ENCODE peak calls at places on chromosomes 7 and 10, in ten cellular contexts. C is activated naive CD4-positive, alpha-beta T cell; H is uterus; W is foreskin fibroblast; Q is posterior cingulate gyrus; G is H9; V is SK-N-SH; O is hepatocyte; K is thoracic aorta; D is hypothalamus. R is an unnamed sample.

GRCh38 chr10:4058514-4059029 is 273.6 kb upstream of the KLF6 start:
- DNase-seq in C (no peak), H (no peak), W (no peak), Q (no peak), G (no peak), V (no peak), O (no peak), K (no peak), D (no peak), R (no peak)

GRCh38 chr10:13942030-13942429 is 355.3 kb downstream of the PRPF18 start:
- DNase-seq in C (no peak), H (no peak), W (no peak), Q (no peak), G (no peak), V (no peak), O (no peak), K (no peak), D (no peak), R (no peak)

GRCh38 chr7:48424731-48425130 is 253.5 kb downstream of the ABCA13 start:
- DNase-seq in C (no peak), H (no peak), W (no peak), Q (no peak), G (no peak), V (peak), O (peak), K (no peak), D (no peak), R (no peak)

GRCh38 chr10:130371686-130372085 is 235.5 kb downstream of the GLRX3 start:
- DNase-seq in C (no peak), H (no peak), W (no peak), Q (no peak), G (no peak), V (no peak), O (no peak), K (no peak), D (no peak), R (no peak)

GRCh38 chr10:95742529-95742884 is 13.5 kb upstream of the ENTPD1 start:
- DNase-seq in C (no peak), H (peak), W (no peak), Q (no peak), G (no peak), V (no peak), O (peak), K (no peak), D (no peak), R (no peak)

GRCh38 chr10:31656820-31657470 is 271.7 kb downstream of the ARHGAP12 start:
- DNase-seq in C (no peak), H (no peak), W (no peak), Q (no peak), G (no peak), V (no peak), O (no peak), K (no peak), D (no peak), R (no peak)

GRCh38 chr7:102236592-102237287 is 49.9 kb upstream of the SH2B2 start:
- DNase-seq in C (no peak), H (peak), W (peak), Q (peak), G (peak), V (peak), O (peak), K (no peak), D (no peak), R (no peak)

GRCh38 chr7:50610521-50611277 is 45.5 kb upstream of the DDC start:
- DNase-seq in C (no peak), H (no peak), W (peak), Q (no peak), G (no peak), V (no peak), O (no peak), K (no peak), D (no peak), R (peak)

GRCh38 chr10:5413012-5413938 is 918 bp downstream of the NET1 start:
- DNase-seq in C (no peak), H (no peak), W (peak), Q (no peak), G (peak), V (no peak), O (peak), K (no peak), D (no peak), R (no peak)

R was measured in AG09309.